ENCODE peak calls at places on chromosomes 3 and 15, in five cellular contexts. Q, F, V, L and A are unnamed samples.

GRCh38 chr15:69789648-69790393 is 307.9 kb downstream of the TLE3 start:
- DNase-seq in Q (no peak), F (no peak), V (no peak), L (no peak), A (no peak)

GRCh38 chr15:95511680-95512079 is 818.8 kb upstream of the NR2F2 start:
- DNase-seq in Q (no peak), F (peak), V (no peak), L (no peak), A (no peak)

GRCh38 chr3:104316118-104316517 is 1050.6 kb upstream of the ALCAM start:
- DNase-seq in Q (no peak), F (peak), V (no peak), L (no peak), A (no peak)

GRCh38 chr3:185402561-185402960 is 39.6 kb downstream of the MAP3K13 start:
- DNase-seq in Q (no peak), F (peak), V (no peak), L (no peak), A (no peak)

GRCh38 chr3:176867681-176868663 is 329.3 kb downstream of the TBL1XR1 start:
- DNase-seq in Q (no peak), F (no peak), V (no peak), L (no peak), A (no peak)

GRCh38 chr3:152272771-152273242 is 4.1 kb downstream of the MBNL1 start:
- DNase-seq in Q (no peak), F (peak), V (no peak), L (no peak), A (no peak)

GRCh38 chr3:153624310-153625030 is 462.4 kb downstream of the RAP2B start:
- DNase-seq in Q (no peak), F (no peak), V (no peak), L (no peak), A (no peak)

GRCh38 chr3:69385723-69386483 is at the start of gene FRMD4B:
- DNase-seq in Q (peak), F (no peak), V (no peak), L (no peak), A (peak)

GRCh38 chr15:71116942-71117341 is 1.7 kb downstream of the THSD4 start:
- DNase-seq in Q (no peak), F (no peak), V (no peak), L (no peak), A (no peak)

GRCh38 chr3:17119198-17120072 is 234.7 kb downstream of the PLCL2 start:
- DNase-seq in Q (no peak), F (no peak), V (no peak), L (no peak), A (peak)

GRCh38 chr3:150970665-150971327 is 1.7 kb downstream of the CLRN1 start:
- DNase-seq in Q (no peak), F (peak), V (no peak), L (peak), A (no peak)

GRCh38 chr3:150968341-150968740 is 4.2 kb downstream of the CLRN1 start:
- DNase-seq in Q (no peak), F (no peak), V (no peak), L (no peak), A (no peak)

GRCh38 chr3:150975992-150976368 is 3.5 kb upstream of the CLRN1 start:
- DNase-seq in Q (no peak), F (no peak), V (no peak), L (no peak), A (no peak)

GRCh38 chr3:150975096-150975991 is 2.8 kb upstream of the CLRN1 start:
- DNase-seq in Q (no peak), F (no peak), V (no peak), L (no peak), A (no peak)

GRCh38 chr3:150972379-150972985 is at the start of gene CLRN1:
- DNase-seq in Q (no peak), F (no peak), V (no peak), L (no peak), A (no peak)
- TF ChIP-seq CEBPB in Q (no peak), F (no peak), V (no peak), L (no peak), A (no peak)

GRCh38 chr15:48334260-48334659 is 3.0 kb downstream of the DUT start:
- DNase-seq in Q (no peak), F (no peak), V (no peak), L (no peak), A (no peak)

GRCh38 chr15:48337626-48338025 is 6.4 kb downstream of the DUT start:
- DNase-seq in Q (no peak), F (no peak), V (no peak), L (no peak), A (no peak)

GRCh38 chr15:48340111-48340510 is 8.9 kb downstream of the DUT start:
- DNase-seq in Q (no peak), F (no peak), V (no peak), L (no peak), A (no peak)

GRCh38 chr15:48333553-48333952 is 2.3 kb downstream of the DUT start:
- DNase-seq in Q (no peak), F (no peak), V (no peak), L (no peak), A (no peak)

DNA sequence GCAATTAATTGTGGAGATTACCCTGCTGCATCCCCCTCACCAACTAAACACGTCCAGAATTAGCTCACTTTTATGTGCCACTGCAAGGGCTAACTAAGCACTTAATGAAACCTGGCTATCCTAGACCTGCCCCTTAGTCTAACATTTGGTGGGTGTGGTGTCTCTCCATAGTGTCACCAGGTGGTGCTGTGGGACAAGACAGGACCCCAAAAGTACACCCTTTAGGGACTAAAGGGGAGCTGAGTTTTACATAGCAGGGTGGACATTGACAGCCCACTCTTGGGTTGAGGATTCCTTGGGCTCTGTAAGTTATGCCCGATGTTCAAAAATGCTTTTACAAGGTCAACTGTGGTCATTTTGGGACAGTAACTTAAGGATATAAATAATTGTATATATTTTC is 5.7 kb downstream of the DUT start:
- DNase-seq in Q (peak), F (peak), V (no peak), L (peak), A (no peak)
- TF ChIP-seq CEBPB in Q (no peak), F (no peak), V (no peak), L (no peak), A (no peak)

GRCh38 chr3:148588291-148588690 is 109.4 kb upstream of the AGTR1 start:
- DNase-seq in Q (no peak), F (no peak), V (no peak), L (no peak), A (no peak)
- TF ChIP-seq CEBPB in Q (no peak), F (no peak), V (no peak), L (no peak), A (no peak)

DNA sequence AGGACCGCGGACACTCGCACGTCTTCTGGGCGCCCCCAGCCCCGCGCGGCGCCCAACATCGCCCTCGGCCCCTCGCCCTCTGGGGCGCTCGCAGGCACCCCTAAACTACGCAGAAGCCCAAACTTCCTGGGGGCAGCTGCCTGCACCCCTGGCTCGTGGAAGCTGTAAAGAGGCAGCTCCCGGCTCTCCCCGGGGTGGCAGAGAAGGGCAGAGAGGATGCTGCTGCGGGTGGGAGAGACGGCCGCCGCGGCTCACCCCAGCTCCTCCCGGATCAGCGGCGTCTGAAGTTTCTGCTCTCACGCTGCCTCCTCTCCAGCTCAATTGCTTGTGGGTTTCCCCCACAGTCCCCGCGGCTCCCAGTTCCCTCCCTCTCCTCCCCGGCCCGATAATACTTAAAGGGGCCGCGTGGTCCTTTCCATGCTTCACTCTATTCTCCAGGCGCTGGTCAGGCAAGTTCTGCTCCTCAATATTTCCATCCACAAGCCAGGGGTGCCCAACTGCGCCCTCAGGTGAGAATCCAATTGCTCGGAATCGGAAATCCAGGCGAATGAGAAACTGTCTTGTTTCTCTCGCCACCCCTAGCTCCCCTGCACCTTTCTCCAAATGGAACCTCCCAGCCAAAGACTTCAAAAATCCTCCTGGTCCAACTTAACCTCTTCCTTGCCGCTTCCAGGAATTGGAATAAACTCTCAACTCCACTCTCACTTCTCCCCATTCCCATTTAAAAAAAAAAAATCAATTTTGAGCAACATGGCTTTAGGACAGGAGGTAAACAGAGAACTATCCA is 748.5 kb downstream of the ROBO1 start:
- DNase-seq in Q (peak), F (peak), V (no peak), L (no peak), A (peak)
- TF ChIP-seq CEBPB in Q (no peak), F (no peak), V (no peak), L (no peak), A (no peak)